ENCODE peak calls at places on chromosomes 13 and 19, in four cellular contexts. One of them, this sample, is unnamed.

GRCh38 chr19:42634409-42635232 is 39.9 kb upstream of the CEACAM8 start:
- DNase-seq in K562: peak
- DNase-seq in GM12878: no peak
- DNase-seq in H1: peak
- DNase-seq in this sample: peak

GRCh38 chr13:24215732-24216131 is 55.2 kb downstream of the SPATA13 start:
- DNase-seq in K562: no peak
- DNase-seq in GM12878: no peak
- DNase-seq in H1: no peak
- DNase-seq in this sample: no peak

GRCh38 chr13:40619479-40619814 is 47.0 kb downstream of the FOXO1 start:
- DNase-seq in H1: no peak
- DNase-seq in GM12878: no peak
- DNase-seq in K562: no peak
- DNase-seq in this sample: no peak

GRCh38 chr13:99347911-99348451 is 40.8 kb upstream of the GPR183 start:
- DNase-seq in H1: peak
- DNase-seq in K562: no peak
- DNase-seq in GM12878: no peak
- DNase-seq in this sample: no peak

GRCh38 chr13:52128714-52129700 is at the start of gene NEK5:
- DNase-seq in K562: peak
- DNase-seq in H1: peak
- DNase-seq in GM12878: no peak
- DNase-seq in this sample: peak

GRCh38 chr13:114166381-114167131 is 12.5 kb upstream of the CFAP97D2 start:
- DNase-seq in H1: no peak
- DNase-seq in GM12878: no peak
- DNase-seq in K562: no peak
- DNase-seq in this sample: no peak

GRCh38 chr13:33676700-33677048 is 141.3 kb upstream of the RFC3 start:
- DNase-seq in K562: no peak
- DNase-seq in GM12878: no peak
- DNase-seq in H1: no peak
- DNase-seq in this sample: no peak

GRCh38 chr13:91802957-91803356 is 404.5 kb downstream of the GPC5 start:
- DNase-seq in K562: no peak
- DNase-seq in GM12878: no peak
- DNase-seq in H1: no peak
- DNase-seq in this sample: no peak

GRCh38 chr13:112720814-112721197 is 31.0 kb downstream of the ATP11A start:
- DNase-seq in K562: no peak
- DNase-seq in H1: no peak
- DNase-seq in GM12878: no peak
- DNase-seq in this sample: no peak

GRCh38 chr13:46401432-46401831 is 14.4 kb upstream of the RUBCNL start:
- DNase-seq in GM12878: no peak
- DNase-seq in H1: no peak
- DNase-seq in K562: no peak
- DNase-seq in this sample: no peak

GRCh38 chr13:104318121-104318520 is 1251.9 kb upstream of the SLC10A2 start:
- DNase-seq in GM12878: no peak
- DNase-seq in K562: no peak
- DNase-seq in H1: no peak
- DNase-seq in this sample: peak

GRCh38 chr19:53910170-53910518 is 1.1 kb downstream of the CACNG7 start:
- DNase-seq in H1: peak
- DNase-seq in K562: no peak
- DNase-seq in GM12878: no peak
- DNase-seq in this sample: no peak

GRCh38 chr19:40718774-40719391 is 2.0 kb downstream of the ITPKC start:
- DNase-seq in GM12878: peak
- DNase-seq in H1: no peak
- DNase-seq in K562: peak
- DNase-seq in this sample: peak

GRCh38 chr13:26445092-26445491 is 112.4 kb upstream of the WASF3 start:
- DNase-seq in GM12878: no peak
- DNase-seq in K562: no peak
- DNase-seq in H1: no peak
- DNase-seq in this sample: no peak
- TF ChIP-seq ZNF274 in GM12878: no peak
- TF ChIP-seq ZNF274 in K562: no peak
- TF ChIP-seq ZNF274 in H1: no peak
- TF ChIP-seq ZNF274 in this sample: no peak

DNA sequence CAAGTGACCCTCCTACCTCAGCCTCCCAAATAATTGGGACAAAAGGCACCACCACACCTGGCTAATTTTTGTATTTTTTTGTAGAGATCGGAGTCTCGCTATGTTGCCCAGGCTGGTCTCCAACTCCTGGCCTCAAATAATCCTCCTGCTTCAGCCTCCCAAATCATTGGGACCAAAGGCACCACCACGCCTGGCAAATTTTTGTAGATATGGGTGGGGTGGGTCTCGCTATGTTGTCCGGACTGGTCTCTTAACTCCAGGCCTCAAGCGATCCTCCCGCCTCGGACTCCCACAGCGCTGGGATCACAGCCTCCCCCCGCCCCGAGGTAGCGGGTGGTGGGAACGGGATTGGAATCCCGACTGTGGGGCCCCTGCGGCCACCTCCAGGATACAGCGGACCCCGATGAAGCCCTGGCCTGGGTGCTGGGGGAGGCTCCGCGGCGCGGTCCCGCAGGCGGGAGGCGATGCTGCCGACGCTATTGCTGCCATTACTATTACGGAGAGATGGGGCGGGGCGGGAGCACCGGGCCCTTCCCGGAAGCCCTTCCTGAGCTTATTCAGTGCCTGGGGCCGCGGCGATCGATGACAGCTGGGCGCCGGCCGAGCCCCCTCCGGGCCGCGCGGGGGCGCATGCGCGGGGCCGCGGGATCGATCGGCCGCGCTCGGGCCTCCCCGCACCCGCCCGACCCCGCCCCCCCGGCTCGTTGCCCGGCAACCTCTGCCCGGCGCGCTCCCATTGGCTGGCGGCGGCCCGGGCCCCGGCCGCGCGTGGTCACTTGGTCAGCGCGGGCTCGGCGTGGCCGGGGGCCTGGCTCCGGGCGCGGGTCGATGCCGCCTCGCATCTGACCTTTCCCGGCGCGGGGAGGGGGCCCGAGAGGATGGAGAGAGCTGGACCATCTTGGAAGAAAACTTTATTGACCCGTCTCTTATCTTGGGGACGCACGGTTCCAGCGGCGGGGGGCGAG is 27.9 kb upstream of the ONECUT3 start:
- DNase-seq in GM12878: no peak
- DNase-seq in H1: peak
- DNase-seq in K562: peak
- DNase-seq in this sample: no peak
- H3K4me3 ChIP-seq in GM12878: no peak
- H3K4me3 ChIP-seq in H1: peak
- H3K4me3 ChIP-seq in K562: peak
- H3K4me3 ChIP-seq in this sample: peak

GRCh38 chr19:29507081-29507860 is 18.5 kb upstream of the VSTM2B start:
- DNase-seq in GM12878: no peak
- DNase-seq in K562: no peak
- DNase-seq in H1: no peak
- DNase-seq in this sample: no peak
- H2AFZ ChIP-seq in GM12878: no peak
- H2AFZ ChIP-seq in K562: no peak
- H2AFZ ChIP-seq in H1: peak
- H2AFZ ChIP-seq in this sample: no peak

DNA sequence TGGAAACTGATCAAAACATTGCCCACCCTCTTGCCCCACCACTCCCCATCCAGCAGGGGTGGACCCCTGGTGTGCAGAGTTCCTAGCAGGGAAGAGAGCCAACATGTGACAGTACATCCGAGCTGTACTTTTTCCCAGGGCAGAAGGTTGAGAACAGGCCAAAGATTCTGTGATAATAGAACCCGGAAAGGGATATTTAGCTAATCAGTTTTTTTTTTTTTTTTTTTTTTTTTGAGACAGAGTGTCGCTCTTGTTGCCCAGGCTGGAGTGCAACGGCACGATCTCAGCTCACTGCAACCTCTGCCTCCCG is 8.7 kb downstream of the RRAS start:
- DNase-seq in H1: no peak
- DNase-seq in GM12878: no peak
- DNase-seq in K562: no peak
- DNase-seq in this sample: no peak
- TF ChIP-seq ZNF274 in H1: no peak
- TF ChIP-seq ZNF274 in GM12878: no peak
- TF ChIP-seq ZNF274 in K562: no peak
- TF ChIP-seq ZNF274 in this sample: no peak

GRCh38 chr19:45442408-45442926 is 18.8 kb upstream of the ERCC1 start:
- DNase-seq in K562: no peak
- DNase-seq in GM12878: no peak
- DNase-seq in H1: no peak
- DNase-seq in this sample: no peak

GRCh38 chr19:45444318-45445041 is 20.8 kb upstream of the ERCC1 start:
- DNase-seq in GM12878: no peak
- DNase-seq in H1: peak
- DNase-seq in K562: peak
- DNase-seq in this sample: no peak

GRCh38 chr19:45440873-45441654 is 17.3 kb upstream of the ERCC1 start:
- DNase-seq in H1: no peak
- DNase-seq in GM12878: no peak
- DNase-seq in K562: peak
- DNase-seq in this sample: no peak

GRCh38 chr19:45443462-45444317 is 20.0 kb upstream of the ERCC1 start:
- DNase-seq in GM12878: no peak
- DNase-seq in H1: peak
- DNase-seq in K562: peak
- DNase-seq in this sample: peak

GRCh38 chr19:45442927-45443461 is 19.3 kb upstream of the ERCC1 start:
- DNase-seq in GM12878: no peak
- DNase-seq in K562: peak
- DNase-seq in H1: peak
- DNase-seq in this sample: no peak
- H3K4me3 ChIP-seq in GM12878: peak
- H3K4me3 ChIP-seq in K562: peak
- H3K4me3 ChIP-seq in H1: peak
- H3K4me3 ChIP-seq in this sample: peak

DNA sequence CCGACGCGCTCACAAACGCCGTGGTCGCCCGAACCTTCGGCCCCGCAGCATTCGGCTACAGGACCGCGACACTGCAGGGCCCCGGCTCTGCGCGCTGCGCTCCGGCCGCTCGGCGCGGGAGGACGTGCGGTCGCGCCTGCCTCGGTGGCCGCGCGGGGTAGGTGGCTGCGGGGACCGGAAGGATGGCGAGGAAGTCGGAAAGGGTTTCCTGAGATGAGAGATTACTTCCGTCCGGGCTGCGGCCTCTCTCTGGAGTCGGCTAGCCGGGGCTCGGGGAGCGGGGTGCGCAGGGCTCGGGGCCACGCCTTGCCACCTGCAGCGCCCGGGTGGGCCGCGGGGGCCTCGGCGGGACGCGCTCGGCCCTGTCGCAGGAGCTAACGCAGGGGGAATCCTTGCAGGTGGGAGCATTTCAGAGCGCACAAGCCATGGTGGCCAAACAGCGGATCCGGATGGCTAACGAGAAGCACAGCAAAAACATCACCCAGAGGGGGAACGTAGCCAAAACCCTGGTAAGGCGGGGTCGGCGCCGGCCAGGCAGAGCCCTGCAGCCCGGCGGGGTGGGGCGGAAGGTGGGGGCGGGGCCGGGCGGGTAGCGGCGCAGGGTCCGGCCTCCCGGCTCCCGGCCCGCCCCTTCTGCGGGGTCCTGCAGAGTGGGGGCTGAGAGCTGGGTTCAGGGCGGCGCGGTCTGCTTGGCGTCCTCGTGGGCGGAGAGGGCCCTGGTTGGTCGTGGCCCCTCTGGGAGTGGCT is at the start of gene SERP2:
- DNase-seq in GM12878: no peak
- DNase-seq in H1: peak
- DNase-seq in K562: no peak
- DNase-seq in this sample: no peak
- H2AFZ ChIP-seq in GM12878: no peak
- H2AFZ ChIP-seq in H1: peak
- H2AFZ ChIP-seq in K562: no peak
- H2AFZ ChIP-seq in this sample: no peak

DNA sequence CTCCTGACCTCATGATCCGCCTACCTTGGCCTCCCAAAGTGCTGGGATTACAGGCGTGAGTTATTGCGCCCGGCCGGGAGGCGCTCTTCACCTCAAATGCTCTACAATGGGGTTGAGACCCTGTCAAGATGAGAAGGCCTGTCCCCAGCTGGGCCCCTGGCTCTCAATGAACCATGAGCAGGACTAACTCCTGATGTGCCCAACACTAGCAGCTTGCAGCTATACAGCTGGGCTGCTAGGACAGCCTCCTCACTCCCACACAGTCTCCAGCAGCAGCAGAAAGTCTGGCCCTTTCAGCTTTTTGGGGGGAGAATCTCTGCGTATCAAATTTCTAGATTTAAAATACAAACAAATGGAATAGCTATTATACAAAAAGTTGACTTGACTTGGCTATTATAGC is 30.3 kb downstream of the TMTC4 start:
- DNase-seq in GM12878: no peak
- DNase-seq in K562: no peak
- DNase-seq in H1: no peak
- DNase-seq in this sample: no peak
- TF ChIP-seq ZNF274 in GM12878: no peak
- TF ChIP-seq ZNF274 in K562: no peak
- TF ChIP-seq ZNF274 in H1: no peak
- TF ChIP-seq ZNF274 in this sample: no peak

This sample was measured in HCT116.